ENCODE peak calls at places on chromosomes 12 and 14, in eight cellular contexts. K, B, H, E, T, G, Z and A are unnamed samples.

GRCh38 chr12:111034148-111034910 is 114.0 kb upstream of the MYL2 start:
- DNase-seq in B (no peak), Z (no peak), T (no peak), H (peak), G (no peak), K (no peak), E (no peak), A (no peak)

GRCh38 chr12:28998662-28999120 is 150.4 kb upstream of the FAR2 start:
- DNase-seq in Z (peak), K (peak), E (no peak), G (no peak), T (no peak), H (peak), B (peak), A (no peak)

GRCh38 chr14:101813171-101813759 is 51.8 kb downstream of the PPP2R5C start:
- DNase-seq in E (no peak), G (no peak), K (no peak), Z (no peak), T (no peak), H (no peak), B (no peak), A (no peak)

GRCh38 chr12:128365831-128366231 is 98.9 kb downstream of the TMEM132C start:
- DNase-seq in E (no peak), K (no peak), B (no peak), H (no peak), G (no peak), Z (no peak), T (no peak), A (peak)

GRCh38 chr14:68236525-68236924 is 416.9 kb downstream of the RAD51B start:
- DNase-seq in E (no peak), Z (no peak), G (no peak), T (no peak), H (no peak), K (no peak), B (no peak), A (no peak)

GRCh38 chr12:22626429-22626828 is 1.5 kb downstream of the ETNK1 start:
- DNase-seq in G (no peak), T (no peak), H (no peak), B (no peak), K (peak), E (peak), Z (peak), A (peak)

GRCh38 chr12:50537538-50537919 is 32.7 kb downstream of the DIP2B start:
- DNase-seq in K (no peak), E (no peak), Z (peak), B (no peak), T (no peak), G (no peak), H (peak), A (no peak)

GRCh38 chr14:103512701-103513611 is 9.7 kb downstream of the CKB start:
- DNase-seq in H (peak), G (no peak), E (no peak), K (peak), T (no peak), Z (peak), B (no peak), A (peak)

GRCh38 chr12:5713599-5714001 is 231.5 kb downstream of the ANO2 start:
- DNase-seq in G (no peak), E (no peak), T (no peak), Z (no peak), B (no peak), K (no peak), H (no peak), A (no peak)

GRCh38 chr12:46831335-46832083 is 5.7 kb upstream of the SLC38A4 start:
- DNase-seq in Z (peak), K (no peak), T (no peak), E (no peak), G (no peak), B (no peak), H (no peak), A (no peak)

GRCh38 chr12:124172646-124173045 is 122.2 kb upstream of the RFLNA start:
- DNase-seq in E (no peak), Z (peak), T (no peak), G (no peak), B (no peak), H (no peak), K (no peak), A (no peak)

GRCh38 chr12:51773145-51773869 is 75.2 kb downstream of the FIGNL2 start:
- DNase-seq in E (no peak), B (no peak), G (no peak), H (no peak), Z (peak), K (no peak), T (no peak), A (peak)

GRCh38 chr14:59032821-59033220 is 155.6 kb upstream of the DAAM1 start:
- DNase-seq in H (no peak), G (no peak), E (no peak), T (no peak), Z (no peak), K (no peak), B (no peak), A (no peak)

GRCh38 chr14:68306934-68307758 is 485.7 kb downstream of the ZFP36L1 start:
- DNase-seq in B (no peak), Z (no peak), H (peak), E (no peak), K (no peak), G (no peak), T (no peak), A (no peak)